ENCODE peak calls at places on chromosomes 13 and 19, in five cellular contexts. N, K, P, T and A are unnamed samples.

GRCh38 chr13:42594577-42595571 is 20.9 kb downstream of the TNFSF11 start:
- DNase-seq in N (peak; percentile 80), T (peak; percentile 78), K (no peak), P (no peak), A (peak; percentile 28)

GRCh38 chr13:27496006-27496405 is 45.6 kb upstream of the MTIF3 start:
- DNase-seq in T (no peak), P (no peak), N (no peak), K (no peak), A (no peak)

GRCh38 chr13:24279267-24279666 is 30.1 kb upstream of the C1QTNF9 start:
- DNase-seq in P (no peak), N (no peak), T (peak; percentile 24), K (no peak), A (no peak)

GRCh38 chr19:10552596-10553053 is 8.9 kb downstream of the ATG4D start:
- DNase-seq in P (no peak), T (no peak), K (no peak), N (peak; percentile 36), A (peak; percentile 62)

GRCh38 chr13:113049521-113049941 is 56.1 kb upstream of the F7 start:
- DNase-seq in K (no peak), P (no peak), N (peak; percentile 17), T (peak; percentile 68), A (no peak)

GRCh38 chr13:51945149-51945548 is 66.1 kb downstream of the ATP7B start:
- DNase-seq in K (no peak), T (no peak), P (no peak), N (no peak), A (no peak)

GRCh38 chr19:55113570-55114039 is 3.8 kb downstream of the PPP1R12C start:
- DNase-seq in P (no peak), K (peak; percentile 97), T (peak; percentile 92), N (peak; percentile 96), A (no peak)

GRCh38 chr19:50796634-50797428 is 6.6 kb downstream of the ACP4 start:
- DNase-seq in T (no peak), N (no peak), P (no peak), K (no peak), A (no peak)

GRCh38 chr13:27141746-27142145 is 29.9 kb downstream of the USP12 start:
- DNase-seq in N (no peak), K (no peak), P (no peak), T (no peak), A (no peak)

GRCh38 chr19:18304194-18304495 is 18.7 kb downstream of the LSM4 start:
- DNase-seq in T (peak; percentile 86), K (no peak), N (peak; percentile 30), P (no peak), A (no peak)

DNA sequence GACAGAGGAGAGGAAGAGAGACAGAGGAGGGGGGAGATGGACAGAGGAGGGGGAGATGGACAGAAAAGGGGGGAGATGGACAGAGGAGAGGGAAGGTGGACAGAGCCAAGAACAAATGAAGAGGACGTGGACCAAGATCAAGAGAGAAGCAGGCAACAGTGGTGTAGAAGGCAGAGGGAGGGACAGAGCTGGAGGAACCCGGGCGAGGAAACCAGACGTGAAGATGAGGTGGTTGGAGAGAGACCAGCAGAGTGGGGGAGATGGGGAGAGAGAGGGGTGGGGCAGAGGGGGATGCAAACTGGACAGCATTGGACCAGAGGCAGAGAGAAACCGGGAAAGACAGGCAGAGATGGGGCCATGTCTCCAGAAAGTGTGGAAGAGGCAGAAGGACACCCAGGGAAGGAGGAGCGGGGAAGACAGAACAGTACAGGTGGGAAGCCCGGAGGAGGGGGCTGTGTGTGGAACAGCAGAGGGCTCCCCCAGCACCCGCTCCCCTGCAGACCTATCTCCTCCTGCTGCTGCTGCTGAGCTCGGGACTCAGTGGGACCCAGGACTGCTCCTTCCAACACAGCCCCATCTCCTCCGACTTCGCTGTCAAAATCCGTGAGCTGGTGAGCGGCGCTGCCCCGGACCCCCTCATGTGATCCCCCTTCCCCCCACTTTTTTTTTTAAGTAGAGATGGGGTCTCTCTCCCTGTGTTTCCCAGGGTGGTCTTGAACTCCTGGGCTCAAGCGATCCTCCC is 1.3 kb downstream of the FLT3LG start:
- DNase-seq in P (no peak), N (peak; percentile 46), K (no peak), T (no peak), A (no peak)
- H3K4me3 ChIP-seq in P (peak overlapping the region; percentile 98), N (peak overlapping the region; percentile 99), K (peak overlapping the region; percentile 61), T (no peak overlapping the region), A (no peak overlapping the region)

DNA sequence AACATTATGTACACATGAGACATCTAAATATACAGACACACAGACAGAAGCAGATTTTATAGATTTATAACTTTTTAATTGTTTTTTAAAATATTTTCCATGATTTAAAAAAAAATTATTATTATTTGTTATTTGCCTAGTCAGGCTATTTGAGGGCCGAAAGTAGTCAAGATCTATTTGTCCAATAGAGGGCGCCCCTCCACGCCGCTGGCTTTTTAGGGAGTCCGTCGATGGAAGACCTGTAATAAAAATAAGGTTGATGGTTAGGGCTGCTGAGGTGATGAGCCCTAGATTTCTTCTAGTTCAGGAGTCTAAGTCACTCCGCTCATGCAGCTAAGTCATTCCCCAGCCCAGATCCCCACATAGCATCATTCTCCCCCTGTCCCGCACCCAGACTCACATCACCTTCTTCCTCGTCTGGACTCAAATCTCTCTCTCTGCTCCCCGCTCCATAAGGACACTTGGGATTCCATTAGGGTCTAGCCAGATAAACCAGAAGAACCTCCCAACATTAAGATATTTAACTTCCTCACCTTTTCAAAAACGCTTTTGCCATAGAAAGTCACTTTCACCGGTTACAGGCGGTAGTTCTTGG is 33.9 kb upstream of the CEACAM21 start:
- DNase-seq in T (peak; percentile 78), N (peak; percentile 58), P (peak; percentile 64), K (no peak), A (peak; percentile 23)
- H3K27me3 ChIP-seq in T (peaks cover 12% of the 10 kb centered on the region), N (peaks cover 33% of the 10 kb centered on the region), P (no peaks in the 10 kb centered on the region), K (peaks cover 4% of the 10 kb centered on the region), A (peaks cover 12% of the 10 kb centered on the region)

DNA sequence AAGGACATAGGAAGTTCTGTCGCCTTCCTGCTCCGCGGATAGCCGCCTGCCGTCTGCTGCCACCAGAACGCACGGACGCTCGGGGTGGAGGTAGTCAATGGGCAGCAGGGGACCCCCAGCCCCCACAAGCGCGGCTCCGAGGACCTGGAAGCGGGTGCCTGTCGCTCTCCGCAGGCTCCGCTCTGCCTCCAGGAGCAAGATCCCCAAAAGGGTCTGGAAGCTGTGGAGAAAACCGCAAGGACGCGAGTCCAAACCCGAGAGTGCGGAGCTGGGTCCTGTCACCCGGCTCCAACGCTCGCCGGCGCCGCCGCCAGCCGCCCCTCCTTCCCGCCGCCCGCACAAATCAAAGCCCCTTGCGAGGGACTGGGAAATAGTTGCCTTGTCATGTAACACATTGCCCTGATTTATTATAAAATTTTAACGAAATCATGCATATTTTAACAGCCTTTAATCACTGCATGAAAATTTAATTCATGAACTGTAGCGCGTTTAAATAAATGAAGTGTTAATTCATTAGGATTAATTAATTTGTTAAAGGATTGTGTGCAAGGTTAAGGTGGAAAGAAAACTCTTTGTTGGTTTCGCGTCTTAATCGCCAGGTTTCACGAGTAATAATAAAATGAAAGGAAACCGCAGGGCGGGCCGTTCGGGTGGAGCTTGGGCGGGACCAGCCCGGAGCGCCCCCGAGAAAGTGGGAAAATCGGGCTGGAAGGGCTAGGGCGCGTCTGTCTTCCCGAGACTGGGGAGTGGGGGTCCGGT is 5.5 kb upstream of the POU4F1 start:
- DNase-seq in N (peak; percentile 42), P (no peak), T (no peak), K (no peak), A (peak; percentile 5)
- H3K4me3 ChIP-seq in N (peak overlapping the region; percentile 73), P (no peak overlapping the region), T (no peak overlapping the region), K (peak overlapping the region; percentile 50), A (peak overlapping the region; percentile 37)

DNA sequence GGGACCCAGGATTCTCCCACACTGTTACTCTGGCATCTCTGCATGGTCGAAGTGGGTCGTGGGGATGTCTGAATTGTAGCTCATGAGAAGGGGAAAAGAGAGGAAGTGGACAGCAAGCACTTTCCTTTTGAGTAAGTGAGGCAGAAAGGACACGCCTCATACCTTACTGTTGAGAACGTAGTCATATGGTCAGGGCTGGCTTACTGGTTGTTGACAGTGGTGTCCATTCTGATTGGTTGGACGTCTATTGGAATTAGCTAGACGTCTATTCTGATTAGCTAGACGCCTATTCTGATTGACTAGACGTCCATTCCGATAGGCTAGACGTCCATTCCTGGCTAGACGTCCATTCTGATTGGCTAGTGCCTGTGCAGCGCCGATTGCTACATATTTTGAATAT is 12.4 kb downstream of the GRIN2D start:
- DNase-seq in N (no peak), K (no peak), P (no peak), T (no peak), A (no peak)
- H3K27me3 ChIP-seq in N (no peaks in the 10 kb centered on the region), K (peaks cover 37% of the 10 kb centered on the region), P (no peaks in the 10 kb centered on the region), T (no peaks in the 10 kb centered on the region), A (no peaks in the 10 kb centered on the region)

GRCh38 chr19:41927810-41928192 is 448 bp downstream of the ERFL start:
- DNase-seq in N (no peak), K (no peak), T (no peak), P (no peak), A (no peak)
- H3K4me3 ChIP-seq in N (peak overlapping the region; percentile 77), K (peak overlapping the region; percentile 43), T (no peak overlapping the region), P (peak overlapping the region; percentile 54), A (no peak overlapping the region)

DNA sequence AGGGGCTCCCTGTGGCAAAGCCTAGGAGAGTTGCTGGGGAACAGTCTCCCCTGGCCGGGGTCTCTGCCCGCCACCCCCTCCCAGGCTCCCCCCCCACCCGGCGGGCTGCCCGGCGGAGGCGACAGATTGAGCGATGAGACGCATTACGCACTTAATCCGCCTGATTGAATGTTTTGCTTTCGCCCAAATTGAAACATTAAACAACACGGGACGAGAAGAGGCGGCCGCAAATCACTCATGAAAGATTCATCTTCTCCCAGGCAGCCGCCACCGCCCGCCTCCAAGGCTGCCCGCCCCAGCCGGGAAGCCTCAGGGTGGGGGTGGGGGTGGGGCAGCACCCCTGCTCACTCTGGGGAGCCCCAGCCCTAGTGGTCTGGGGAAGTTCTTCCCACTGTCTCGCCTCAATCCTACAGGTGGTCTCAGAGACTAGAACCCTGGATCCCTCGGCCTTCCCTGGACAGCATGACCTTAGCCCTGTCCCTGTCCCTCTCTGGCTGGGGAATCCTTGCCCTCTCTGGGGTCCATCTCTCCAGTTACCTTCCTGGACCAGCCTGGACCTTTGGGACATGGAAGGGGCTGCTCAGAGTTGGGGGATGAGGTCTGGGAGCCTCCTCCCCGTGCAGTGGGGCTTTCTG is 7.6 kb upstream of the ERFL start:
- DNase-seq in P (no peak), T (no peak), K (no peak), N (peak; percentile 72), A (no peak)
- H3K27me3 ChIP-seq in P (no peaks in the 10 kb centered on the region), T (peaks cover 42% of the 10 kb centered on the region), K (peaks cover 81% of the 10 kb centered on the region), N (peaks cover 30% of the 10 kb centered on the region), A (peaks cover 47% of the 10 kb centered on the region)